ENCODE peak calls at places on chromosomes 11 and 22, in five cellular contexts. C, G, T, F and W are unnamed samples.

GRCh38 chr22:18066181-18066859 is 11.5 kb upstream of the PEX26 start:
- DNase-seq in F (no peak), C (no peak), G (no peak), T (no peak), W (no peak)

GRCh38 chr11:44621784-44622183 is 56.3 kb downstream of the CD82 start:
- DNase-seq in C (no peak), F (no peak), T (no peak), G (no peak), W (no peak)

GRCh38 chr11:108895579-108896480 is 231.0 kb downstream of the DDX10 start:
- DNase-seq in C (no peak), T (peak; percentile 16), F (no peak), G (peak; percentile 39), W (no peak)

GRCh38 chr11:62647609-62648005 is 1.2 kb upstream of the GANAB start:
- DNase-seq in C (no peak), G (no peak), F (no peak), T (no peak), W (no peak)

GRCh38 chr11:73141031-73141308 is 1.1 kb downstream of the FCHSD2 start:
- DNase-seq in G (no peak), T (no peak), C (peak; percentile 35), F (no peak), W (no peak)

GRCh38 chr22:48097723-48098122 is 1335.3 kb downstream of the TBC1D22A start:
- DNase-seq in F (no peak), C (no peak), G (no peak), T (no peak), W (no peak)

GRCh38 chr22:39405346-39406085 is 5.9 kb downstream of the TAB1 start:
- DNase-seq in T (no peak), G (no peak), C (no peak), F (no peak), W (no peak)

GRCh38 chr11:79087238-79087956 is 353.4 kb downstream of the TENM4 start:
- DNase-seq in G (no peak), C (no peak), T (peak; percentile 84), F (peak; percentile 29), W (no peak)

GRCh38 chr11:128341767-128342318 is 245.5 kb downstream of the ETS1 start:
- DNase-seq in G (no peak), F (no peak), T (no peak), C (no peak), W (no peak)

DNA sequence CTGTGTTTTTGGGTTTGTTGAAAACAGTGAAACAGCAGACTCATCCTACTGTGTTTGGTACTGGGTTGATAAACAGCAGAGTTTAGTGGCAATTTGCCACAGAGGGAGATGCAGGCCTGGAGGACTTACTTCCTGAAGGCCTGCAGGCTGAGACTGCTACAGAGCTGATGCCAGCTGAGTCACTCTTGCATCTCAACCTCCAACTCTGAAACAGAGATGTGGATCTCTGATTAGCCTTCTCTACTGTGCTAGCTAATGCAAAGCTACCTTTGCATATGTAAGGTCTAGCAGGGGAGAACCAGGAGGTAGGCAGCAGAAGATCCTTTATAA is 14.3 kb downstream of the ATP5MG start:
- DNase-seq in C (peak; percentile 88), F (no peak), G (no peak), T (no peak), W (peak; percentile 46)
- TF ChIP-seq USF2 in C (no peak), F (no peak), G (no peak), T (no peak), W (no peak)

DNA sequence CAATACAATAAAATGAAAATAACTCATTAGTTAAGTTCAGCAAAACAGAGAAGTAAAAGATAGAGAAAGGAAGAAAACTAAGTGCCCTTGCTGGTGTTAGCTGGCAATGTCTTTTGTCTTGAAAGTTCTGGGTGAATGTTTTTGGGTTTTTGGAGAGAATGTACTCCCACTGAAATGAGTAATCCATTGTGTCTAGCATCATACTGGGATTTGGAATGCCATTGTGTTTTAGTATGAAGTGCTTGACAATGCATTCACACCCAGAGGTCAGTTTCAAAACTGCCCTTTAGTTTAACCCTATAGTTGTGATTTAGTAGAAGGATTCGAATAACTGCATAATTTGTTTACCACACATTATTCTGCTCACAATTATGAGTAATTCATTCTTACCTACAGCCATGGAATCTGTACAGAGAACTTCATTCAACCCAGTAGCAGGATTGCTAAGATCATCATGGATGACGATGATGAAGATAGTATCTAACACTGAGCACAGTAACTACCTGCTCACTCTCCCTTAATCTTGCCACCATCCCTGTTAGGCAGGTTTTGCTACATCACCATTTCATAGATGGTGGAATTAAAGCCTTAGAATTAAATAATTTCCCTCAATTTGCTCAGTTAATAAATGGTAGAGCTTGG is 33.9 kb downstream of the MAML2 start:
- DNase-seq in C (no peak), G (no peak), T (no peak), F (no peak), W (no peak)
- TF ChIP-seq ATF3 in C (no peak), G (no peak), T (no peak), F (no peak), W (no peak)

DNA sequence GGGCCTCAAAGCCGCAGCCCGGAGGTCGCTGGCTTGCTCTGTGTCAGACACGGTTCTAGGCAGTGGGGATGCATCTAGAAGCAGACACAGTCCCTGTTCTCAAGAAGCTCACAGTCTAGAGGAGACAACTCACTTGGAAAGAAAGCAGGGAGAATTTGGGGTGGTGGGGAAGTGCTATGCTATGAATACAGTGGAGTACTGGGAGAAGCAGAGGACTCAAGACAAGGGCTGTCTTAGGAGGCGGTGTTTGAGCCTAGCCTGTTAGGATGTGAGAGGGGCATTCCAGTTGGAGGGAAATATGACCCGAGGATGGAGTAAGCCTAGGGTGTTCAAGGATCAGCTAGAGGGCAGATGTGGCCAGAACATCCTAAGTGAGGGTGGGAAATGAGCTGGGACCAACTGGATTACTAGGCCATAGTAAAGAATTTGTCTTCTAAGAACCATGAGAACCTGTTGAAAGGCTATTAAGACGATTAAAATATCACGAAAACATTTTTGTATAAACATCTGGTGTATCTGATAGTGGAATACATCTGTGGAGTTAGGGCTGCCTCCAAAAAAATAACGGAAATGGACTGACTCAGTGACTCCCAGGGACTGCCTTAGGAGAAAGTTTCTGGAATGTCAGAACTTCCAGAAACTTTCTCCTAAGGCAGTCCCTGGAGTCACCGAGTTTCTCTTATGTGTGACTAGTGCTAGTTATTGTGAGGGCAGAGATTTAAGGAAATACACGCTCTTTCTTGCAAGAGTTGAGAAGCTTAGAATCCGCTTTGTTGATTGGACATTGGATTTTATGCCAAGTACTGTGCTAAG is 1.1 kb upstream of the PITPNB start:
- DNase-seq in F (no peak), T (peak; percentile 55), G (no peak), C (no peak), W (no peak)
- TF ChIP-seq CTCF in F (peak; percentile 26), T (peak; percentile 45), G (no peak), C (peak; percentile 14), W (no peak)

GRCh38 chr11:70191495-70192140 is 11.5 kb upstream of the FADD start:
- DNase-seq in T (peak; percentile 52), C (peak; percentile 78), G (no peak), F (peak; percentile 59), W (peak; percentile 93)
- TF ChIP-seq USF2 in T (no peak), C (no peak), G (no peak), F (no peak), W (no peak)

GRCh38 chr11:112590778-112591177 is 330.1 kb upstream of the PLET1 start:
- DNase-seq in G (no peak), C (no peak), T (no peak), F (no peak), W (no peak)

GRCh38 chr11:112587664-112588063 is 327.0 kb upstream of the PLET1 start:
- DNase-seq in G (no peak), F (no peak), C (no peak), T (no peak), W (no peak)

GRCh38 chr11:112589132-112589531 is 328.5 kb upstream of the PLET1 start:
- DNase-seq in C (no peak), T (no peak), G (no peak), F (no peak), W (no peak)

GRCh38 chr11:112584674-112585073 is 324.0 kb upstream of the PLET1 start:
- DNase-seq in C (peak; percentile 7), G (no peak), F (peak; percentile 21), T (no peak), W (peak; percentile 66)

GRCh38 chr11:112588252-112588668 is 327.6 kb upstream of the PLET1 start:
- DNase-seq in C (peak; percentile 58), F (peak; percentile 19), G (peak; percentile 40), T (peak; percentile 71), W (peak; percentile 46)
- TF ChIP-seq ATF3 in C (no peak), F (no peak), G (no peak), T (no peak), W (no peak)